ENCODE peak calls at places on chromosome 21, in six cellular contexts. T is NAMALWA, P is glomerular endothelial cell, M is astrocyte, V is NCI-H2029, J is ovary. Q is an unnamed sample.
A peak's percentile ranks its signal among the peaks of the same experiment; 100 is the strongest.

GRCh38 chr21:35045539-35046222 is 3.4 kb downstream of the RUNX1 start:
- DNase-seq in T (no peak), P (no peak), M (no peak), V (no peak), J (no peak), Q (no peak)

GRCh38 chr21:42556960-42557359 is 43.3 kb downstream of the SLC37A1 start:
- DNase-seq in T (no peak), P (no peak), M (no peak), V (no peak), J (no peak), Q (no peak)

GRCh38 chr21:33231526-33231925 is 1.8 kb downstream of the IFNAR2 start:
- DNase-seq in T (peak; percentile 39), P (no peak), M (no peak), V (no peak), J (no peak), Q (no peak)

GRCh38 chr21:17436626-17437111 is 76.2 kb upstream of the CXADR start:
- DNase-seq in T (no peak), P (no peak), M (no peak), V (no peak), J (no peak), Q (no peak)

GRCh38 chr21:28253378-28253777 is 739.3 kb downstream of the LTN1 start:
- DNase-seq in T (no peak), P (no peak), M (peak; percentile 66), V (no peak), J (no peak), Q (no peak)

GRCh38 chr21:17536381-17536780 is 23.5 kb downstream of the CXADR start:
- DNase-seq in T (no peak), P (no peak), M (no peak), V (no peak), J (no peak), Q (no peak)

GRCh38 chr21:34833465-34833864 is 164.7 kb downstream of the CLIC6 start:
- DNase-seq in T (no peak), P (no peak), M (no peak), V (no peak), J (no peak), Q (no peak)

GRCh38 chr21:36706951-36707762 is 8.2 kb downstream of the SIM2 start:
- DNase-seq in T (no peak), P (no peak), M (no peak), V (no peak), J (no peak), Q (peak; percentile 43)

GRCh38 chr21:35206141-35207125 is 157.3 kb upstream of the RUNX1 start:
- DNase-seq in T (peak; percentile 21), P (no peak), M (no peak), V (peak; percentile 60), J (peak; percentile 52), Q (no peak)

Q was measured in ureter.